ENCODE peak calls at places on chromosomes 16 and 17, in nine cellular contexts. D, C, U, N, V, E, G, X and Q are unnamed samples.

GRCh38 chr17:45092932-45093430 is 31.9 kb downstream of the NMT1 start:
- DNase-seq in G (peak), E (peak), U (peak), D (peak), N (peak), X (peak), C (no peak), V (no peak), Q (no peak)

GRCh38 chr17:12591336-12591735 is 74.4 kb upstream of the MYOCD start:
- DNase-seq in C (no peak), X (no peak), E (no peak), D (no peak), G (no peak), U (no peak), N (peak), V (no peak), Q (no peak)

GRCh38 chr16:50201784-50202183 is 48.7 kb downstream of the TENT4B start:
- DNase-seq in G (no peak), N (no peak), X (no peak), C (no peak), U (no peak), E (no peak), V (no peak), D (no peak), Q (no peak)

GRCh38 chr17:68142595-68142994 is 105.2 kb upstream of the AMZ2 start:
- DNase-seq in C (no peak), E (no peak), X (no peak), U (no peak), D (no peak), V (no peak), N (no peak), G (no peak), Q (no peak)

GRCh38 chr17:76241205-76241539 is 879 bp upstream of the RNF157 start:
- DNase-seq in N (no peak), C (no peak), U (no peak), V (no peak), G (no peak), X (no peak), E (no peak), D (no peak), Q (no peak)

GRCh38 chr17:74369221-74369620 is 1.9 kb downstream of the GPR142 start:
- DNase-seq in C (peak), E (no peak), G (no peak), U (no peak), D (no peak), N (no peak), X (no peak), V (peak), Q (peak)

GRCh38 chr17:43200127-43200526 is 11.5 kb upstream of the TMEM106A start:
- DNase-seq in U (no peak), C (no peak), V (no peak), G (no peak), D (no peak), E (no peak), N (no peak), X (no peak), Q (no peak)

GRCh38 chr17:12729086-12729485 is 60.2 kb upstream of the ARHGAP44 start:
- DNase-seq in E (no peak), N (no peak), G (no peak), U (no peak), V (no peak), X (no peak), C (no peak), D (no peak), Q (no peak)

GRCh38 chr16:49469930-49470451 is 96.4 kb downstream of the C16orf78 start:
- DNase-seq in V (no peak), E (no peak), G (no peak), D (no peak), U (no peak), X (no peak), C (no peak), N (no peak), Q (no peak)

GRCh38 chr17:29568331-29569244 is at the start of gene TP53I13:
- DNase-seq in N (peak), C (peak), D (peak), U (peak), V (peak), G (peak), E (peak), X (peak), Q (no peak)

GRCh38 chr17:47368262-47368661 is 44.5 kb downstream of the EFCAB13 start:
- DNase-seq in C (no peak), V (no peak), N (no peak), U (no peak), E (no peak), G (no peak), X (peak), D (no peak), Q (no peak)

GRCh38 chr17:538096-538973 is 176.3 kb downstream of the VPS53 start:
- DNase-seq in V (no peak), U (no peak), C (peak), E (no peak), G (no peak), X (no peak), N (no peak), D (no peak), Q (no peak)

GRCh38 chr17:82302498-82302963 is 14.9 kb downstream of the CD7 start:
- DNase-seq in V (no peak), X (no peak), U (no peak), C (no peak), D (no peak), G (no peak), E (no peak), N (no peak), Q (no peak)

GRCh38 chr16:30882429-30883310 is 11.2 kb downstream of the BCL7C start:
- DNase-seq in E (no peak), X (no peak), C (no peak), D (no peak), V (no peak), U (no peak), G (no peak), N (no peak), Q (no peak)

GRCh38 chr17:55303701-55304145 is 39.0 kb downstream of the HLF start:
- DNase-seq in G (no peak), U (no peak), C (no peak), D (no peak), E (no peak), N (no peak), X (no peak), V (no peak), Q (no peak)

GRCh38 chr16:17370233-17371013 is 100.3 kb downstream of the XYLT1 start:
- DNase-seq in D (peak), N (no peak), V (no peak), G (no peak), C (no peak), X (no peak), U (no peak), E (no peak), Q (no peak)